ENCODE peak calls at places on chromosomes 6 and 20, in four cellular contexts. A is mammary epithelial cell, V is WTC11, S is epithelial cell of esophagus. N is an unnamed sample.

GRCh38 chr20:3092611-3093379 is 8.3 kb upstream of the AVP start:
- DNase-seq in A (no peak), V (peak; percentile 61), S (no peak), N (peak; percentile 66)

GRCh38 chr20:64084209-64085152 is at the start of gene LKAAEAR1:
- DNase-seq in S (no peak), V (peak; percentile 54), A (no peak), N (no peak)

GRCh38 chr6:43386492-43386891 is 17.0 kb upstream of the ZNF318 start:
- DNase-seq in A (no peak), V (no peak), S (peak; percentile 28), N (no peak)

GRCh38 chr20:61765871-61766654 is 299.6 kb downstream of the TAF4 start:
- DNase-seq in S (no peak), V (peak; percentile 63), A (no peak), N (no peak)

GRCh38 chr6:69696273-69696672 is 100.5 kb downstream of the LMBRD1 start:
- DNase-seq in A (peak; percentile 7), S (peak; percentile 4), V (no peak), N (peak; percentile 1)

GRCh38 chr6:39867592-39867991 is 66.7 kb downstream of the MOCS1 start:
- DNase-seq in A (no peak), S (no peak), V (peak; percentile 52), N (no peak)

GRCh38 chr6:17423018-17423417 is 29.6 kb downstream of the CAP2 start:
- DNase-seq in V (no peak), S (no peak), A (no peak), N (no peak)

GRCh38 chr6:16055852-16056251 is 73.0 kb upstream of the MYLIP start:
- DNase-seq in S (no peak), A (no peak), V (no peak), N (no peak)

GRCh38 chr20:16293590-16293989 is 279.7 kb downstream of the KIF16B start:
- DNase-seq in S (peak; percentile 92), V (no peak), A (peak; percentile 69), N (no peak)

GRCh38 chr6:137775192-137775591 is 91.9 kb upstream of the TNFAIP3 start:
- DNase-seq in V (no peak), A (peak; percentile 22), S (peak; percentile 62), N (no peak)

GRCh38 chr6:72825265-72825918 is 203.5 kb downstream of the KCNQ5 start:
- DNase-seq in S (peak; percentile 61), V (no peak), A (peak; percentile 66), N (no peak)

GRCh38 chr20:17227199-17227535 is 327 bp downstream of the PCSK2 start:
- DNase-seq in S (no peak), V (peak; percentile 12), A (no peak), N (peak; percentile 5)

GRCh38 chr20:44050925-44051660 is 135.9 kb downstream of the JPH2 start:
- DNase-seq in S (no peak), A (no peak), V (no peak), N (no peak)

GRCh38 chr6:17714879-17715860 is 8.4 kb upstream of the NUP153 start:
- DNase-seq in A (peak; percentile 82), S (peak; percentile 85), V (no peak), N (peak; percentile 59)

GRCh38 chr20:53914091-53914860 is 156.1 kb downstream of the BCAS1 start:
- DNase-seq in V (no peak), A (no peak), S (no peak), N (no peak)

GRCh38 chr6:15444881-15445280 is 199.0 kb downstream of the JARID2 start:
- DNase-seq in S (no peak), V (no peak), A (no peak), N (no peak)

GRCh38 chr20:45459606-45460005 is 9.9 kb upstream of the WFDC2 start:
- DNase-seq in A (no peak), V (no peak), S (no peak), N (no peak)

GRCh38 chr20:45452772-45453171 is 16.8 kb upstream of the WFDC2 start:
- DNase-seq in S (no peak), A (no peak), V (no peak), N (no peak)

GRCh38 chr20:45452238-45452637 is 17.3 kb upstream of the WFDC2 start:
- DNase-seq in S (no peak), V (no peak), A (no peak), N (no peak)

GRCh38 chr20:45461225-45461624 is 8.3 kb upstream of the WFDC2 start:
- DNase-seq in V (no peak), A (peak; percentile 14), S (no peak), N (no peak)

GRCh38 chr20:45456632-45457031 is 12.9 kb upstream of the WFDC2 start:
- DNase-seq in V (peak; percentile 61), A (peak; percentile 40), S (peak; percentile 64), N (peak; percentile 36)
- TF ChIP-seq CTCF in V (no peak), A (peak; percentile 52), S (peak; percentile 51), N (no peak)

GRCh38 chr6:34144581-34145160 is 1.2 kb downstream of the GRM4 start:
- DNase-seq in V (no peak), S (no peak), A (no peak), N (no peak)

GRCh38 chr6:34142599-34142998 is 3.3 kb downstream of the GRM4 start:
- DNase-seq in V (peak; percentile 73), S (peak; percentile 51), A (peak; percentile 20), N (no peak)

GRCh38 chr6:34143196-34143883 is 2.5 kb downstream of the GRM4 start:
- DNase-seq in A (no peak), S (no peak), V (no peak), N (no peak)

GRCh38 chr6:34145161-34146020 is 496 bp downstream of the GRM4 start:
- DNase-seq in S (peak; percentile 63), A (peak; percentile 61), V (peak; percentile 70), N (no peak)

DNA sequence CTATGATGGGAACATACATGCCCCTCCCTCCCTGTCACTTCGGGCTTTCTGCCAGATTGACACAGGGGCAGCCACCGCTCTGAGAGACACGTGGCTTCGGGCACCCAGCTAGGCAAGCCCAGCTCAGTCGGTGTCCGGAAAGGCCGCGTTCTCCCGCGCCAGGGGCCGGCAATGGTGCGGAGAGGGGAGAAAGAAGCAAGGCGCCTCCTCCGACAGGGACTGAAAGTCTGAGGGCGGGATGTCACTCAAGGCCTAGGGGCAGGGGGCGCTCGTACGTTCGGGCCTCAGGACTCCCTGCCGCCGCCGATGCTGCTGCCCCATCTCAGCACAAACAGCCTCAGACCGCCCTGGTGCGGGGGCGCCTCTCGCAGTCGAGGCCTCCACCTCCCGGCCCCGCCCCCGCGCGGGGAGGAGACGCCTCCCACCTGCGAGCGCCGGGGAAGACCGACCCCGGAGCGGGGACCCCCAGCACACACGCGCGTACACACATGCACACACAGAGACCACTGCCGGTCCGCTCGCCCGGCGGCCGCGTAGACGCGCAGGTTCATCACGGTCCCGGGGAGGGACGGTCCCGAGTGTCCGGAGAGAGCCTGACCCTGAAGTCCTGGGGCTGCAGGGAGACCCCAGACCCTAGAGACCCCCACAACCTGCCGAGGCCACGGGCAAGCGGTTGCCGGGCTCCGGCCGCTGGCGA is 1.9 kb downstream of the GRM4 start:
- DNase-seq in S (peak; percentile 15), V (peak; percentile 87), A (no peak), N (peak; percentile 69)
- TF ChIP-seq CTCF in S (no peak), V (peak; percentile 28), A (no peak), N (no peak)

GRCh38 chr6:84258268-84258667 is 30.8 kb upstream of the CEP162 start:
- DNase-seq in V (no peak), A (no peak), S (no peak), N (no peak)

GRCh38 chr6:84252140-84252539 is 24.7 kb upstream of the CEP162 start:
- DNase-seq in A (no peak), V (no peak), S (no peak), N (no peak)

GRCh38 chr6:84253380-84253779 is 25.9 kb upstream of the CEP162 start:
- DNase-seq in V (no peak), A (no peak), S (no peak), N (no peak)

GRCh38 chr6:84258866-84259265 is 31.4 kb upstream of the CEP162 start:
- DNase-seq in A (no peak), V (no peak), S (no peak), N (no peak)

DNA sequence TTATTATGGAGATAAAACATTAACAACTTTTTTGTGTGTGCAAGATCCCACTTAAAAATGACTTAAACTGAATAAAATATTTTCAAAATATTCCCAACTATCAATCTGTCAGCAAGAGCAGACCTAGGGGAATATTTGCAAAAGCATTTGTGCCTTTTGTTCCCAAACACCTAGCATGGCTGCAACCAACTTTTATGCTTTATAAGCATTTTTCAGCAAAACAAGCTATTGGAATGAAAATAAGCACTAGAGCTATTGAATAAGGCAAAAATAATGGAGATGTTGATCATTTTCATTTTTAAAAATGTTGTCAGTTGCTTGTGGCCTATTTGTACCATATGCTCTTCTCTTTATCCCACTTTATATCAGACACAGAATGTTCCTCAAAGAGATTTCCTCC is 28.2 kb upstream of the CEP162 start:
- DNase-seq in A (no peak), V (no peak), S (no peak), N (no peak)
- TF ChIP-seq CTCF in A (no peak), V (no peak), S (no peak), N (no peak)

DNA sequence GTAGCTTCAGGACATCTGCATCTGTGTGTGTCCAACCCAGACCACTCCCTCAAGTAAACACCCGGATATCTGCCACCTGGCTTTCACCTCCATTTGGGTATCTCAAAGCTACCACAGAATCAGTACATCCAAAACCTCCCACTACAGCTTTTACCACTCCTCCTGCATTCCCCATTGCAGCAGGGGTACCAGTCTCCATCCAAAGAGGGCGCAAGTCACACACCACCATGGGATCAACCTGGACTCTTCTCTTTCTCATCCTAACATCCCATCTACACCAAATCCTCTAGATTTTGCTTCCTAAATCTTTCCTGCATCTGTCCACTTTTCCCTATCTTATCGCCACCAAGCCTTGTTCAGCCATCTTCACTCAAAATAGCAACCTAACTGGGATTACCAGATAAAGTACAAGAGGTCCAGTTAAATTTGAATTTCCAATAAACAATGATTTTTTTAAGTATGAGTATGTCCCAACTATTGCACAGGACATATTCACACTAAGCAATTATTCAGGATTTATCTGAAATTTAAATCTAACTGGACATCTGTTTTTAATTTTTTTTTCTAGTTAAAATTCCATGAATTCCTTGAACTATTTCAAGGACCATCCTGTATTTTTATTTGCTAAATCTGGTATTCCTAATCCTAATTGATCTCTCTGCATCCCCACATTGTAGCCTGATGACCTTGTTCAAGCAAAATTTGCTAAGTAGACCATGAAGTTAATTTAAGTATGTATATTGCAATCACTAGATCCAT is 164.3 kb upstream of the MLN start:
- DNase-seq in A (no peak), S (no peak), V (peak; percentile 62), N (no peak)
- TF ChIP-seq CTCF in A (no peak), S (peak; percentile 16), V (no peak), N (no peak)

DNA sequence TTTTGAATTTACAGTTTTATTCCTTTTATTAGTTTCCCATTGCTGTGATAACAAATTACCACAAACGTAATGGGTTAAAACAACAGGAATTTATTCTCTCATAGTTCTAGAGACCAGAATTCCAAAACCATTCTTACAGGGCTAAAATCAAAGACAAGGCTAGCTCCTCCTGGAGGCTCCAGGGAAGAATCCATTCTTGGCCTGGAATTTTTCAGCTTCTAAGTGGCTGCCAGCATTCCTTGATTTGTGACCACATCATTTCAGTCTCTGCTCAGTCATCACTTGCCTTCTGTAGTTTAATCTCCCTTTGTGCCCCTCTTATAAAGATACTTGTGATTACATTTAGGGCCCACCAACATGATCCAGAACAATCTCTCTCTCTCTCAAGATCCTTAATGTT is 897 bp upstream of the SEL1L2 start:
- DNase-seq in S (no peak), V (no peak), A (no peak), N (no peak)
- TF ChIP-seq CTCF in S (no peak), V (no peak), A (no peak), N (no peak)

DNA sequence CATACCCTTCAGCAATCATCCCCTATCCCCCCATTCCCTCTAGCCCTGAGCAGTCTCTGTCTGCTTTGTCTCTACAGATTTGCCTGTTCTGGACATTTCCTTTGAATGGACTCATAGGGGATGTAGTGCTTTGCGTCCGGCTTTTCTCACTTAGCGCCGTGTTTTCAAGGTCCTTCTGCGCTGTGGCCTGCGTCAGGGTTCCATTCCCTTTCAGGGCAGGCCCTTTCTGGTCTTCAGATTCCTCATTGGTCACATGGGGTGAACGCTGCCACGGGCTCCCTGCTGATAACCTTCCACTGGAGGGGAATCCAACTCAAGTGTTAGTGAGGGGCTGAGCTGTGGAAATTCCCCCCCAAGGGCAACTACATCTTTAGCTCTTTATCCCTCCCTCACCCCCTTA is 36.4 kb upstream of the APCDD1L start:
- DNase-seq in A (no peak), V (no peak), S (no peak), N (no peak)
- TF ChIP-seq CTCF in A (no peak), V (no peak), S (no peak), N (no peak)

N was measured in GM13976.